ENCODE peak calls at places on chromosomes 13 and 19, in six cellular contexts. P is epithelial cell of esophagus; M is hepatocyte; K is BJ; N is activated CD8-positive, alpha-beta T cell treated with anti-CD3 and anti-CD28 coated beads for 36 hours; D is RWPE1. V is an unnamed sample.

GRCh38 chr13:66128201-66128600 is 1101.9 kb downstream of the PCDH9 start:
- DNase-seq in M (no peak), D (no peak), P (no peak), K (no peak), N (no peak), V (no peak)

GRCh38 chr19:2820112-2820702 is 539 bp downstream of the ZNF554 start:
- DNase-seq in M (peak), N (peak), D (peak), K (no peak), P (no peak), V (peak)

GRCh38 chr19:28615966-28616365 is 597.0 kb downstream of the UQCRFS1 start:
- DNase-seq in M (no peak), D (no peak), K (no peak), P (no peak), N (no peak), V (no peak)

GRCh38 chr13:41137951-41138350 is 5.3 kb upstream of the KBTBD6 start:
- DNase-seq in D (peak), N (no peak), K (no peak), P (peak), M (no peak), V (no peak)

GRCh38 chr13:59356607-59357006 is 807.1 kb downstream of the DIAPH3 start:
- DNase-seq in M (peak), K (no peak), D (no peak), P (no peak), N (no peak), V (no peak)

GRCh38 chr19:30669329-30670010 is 297.3 kb downstream of the ZNF536 start:
- DNase-seq in N (peak), D (peak), M (peak), K (no peak), P (peak), V (peak)

GRCh38 chr19:8526345-8527062 is 12.5 kb upstream of the ZNF414 start:
- DNase-seq in M (peak), N (peak), K (peak), D (peak), P (peak), V (no peak)

GRCh38 chr13:51091839-51092238 is 19.2 kb downstream of the C13orf42 start:
- DNase-seq in N (no peak), P (no peak), K (no peak), M (no peak), D (no peak), V (no peak)

GRCh38 chr19:6723108-6723618 is 2.7 kb upstream of the C3 start:
- DNase-seq in D (no peak), K (no peak), P (peak), N (no peak), M (peak), V (no peak)

GRCh38 chr13:22428188-22428828 is 752.5 kb upstream of the SGCG start:
- DNase-seq in K (peak), P (no peak), N (no peak), M (peak), D (no peak), V (no peak)

GRCh38 chr19:1247747-1248453 is 483 bp upstream of the MIDN start:
- DNase-seq in P (peak), D (no peak), K (no peak), M (peak), N (peak), V (no peak)

GRCh38 chr19:17794412-17794730 is 567 bp upstream of the B3GNT3 start:
- DNase-seq in P (no peak), N (no peak), M (no peak), K (no peak), D (no peak), V (no peak)

GRCh38 chr13:70189981-70190380 is 81.7 kb upstream of the KLHL1 start:
- DNase-seq in M (no peak), N (no peak), D (no peak), K (no peak), P (no peak), V (no peak)

GRCh38 chr13:34459856-34460255 is 482.2 kb upstream of the NBEA start:
- DNase-seq in N (no peak), P (no peak), M (no peak), K (no peak), D (no peak), V (no peak)

GRCh38 chr13:32195713-32196112 is 119.5 kb downstream of the ZAR1L start:
- DNase-seq in M (no peak), N (no peak), D (no peak), K (no peak), P (no peak), V (no peak)

GRCh38 chr13:20991741-20992520 is 69.5 kb downstream of the LATS2 start:
- DNase-seq in N (no peak), M (no peak), D (no peak), P (no peak), K (no peak), V (no peak)

GRCh38 chr13:77362166-77362565 is 35.3 kb upstream of the MYCBP2 start:
- DNase-seq in D (no peak), M (no peak), K (no peak), P (no peak), N (no peak), V (no peak)
- TF ChIP-seq CTCF in D (no peak), M (no peak), K (no peak), P (no peak), N (no peak), V (no peak)

GRCh38 chr13:79480954-79481684 is at the start of gene NDFIP2:
- DNase-seq in P (peak), K (no peak), M (peak), D (peak), N (peak), V (peak)
- TF ChIP-seq CTCF in P (no peak), K (peak), M (no peak), D (no peak), N (no peak), V (no peak)

DNA sequence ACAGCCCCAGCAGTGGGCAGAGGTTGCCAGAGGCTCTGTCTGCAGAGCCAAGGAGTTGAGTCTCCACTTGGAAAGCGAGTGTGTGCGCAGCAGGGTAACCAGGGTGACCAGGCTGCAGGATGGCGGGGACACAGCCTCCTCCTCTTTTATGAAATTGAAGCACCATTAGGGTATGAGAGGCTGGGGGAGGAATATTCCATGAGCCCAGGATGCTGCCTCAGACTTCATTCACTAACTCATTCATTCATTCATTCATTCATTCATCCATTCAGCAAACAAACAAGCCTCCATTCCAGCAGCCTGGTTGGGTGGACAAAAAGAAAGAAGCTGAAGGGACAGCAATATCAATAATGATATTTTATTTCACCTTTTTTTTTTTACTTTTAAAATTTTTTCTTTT is 6.6 kb upstream of the LMTK3 start:
- DNase-seq in M (no peak), P (no peak), D (no peak), K (no peak), N (no peak), V (no peak)
- TF ChIP-seq CTCF in M (no peak), P (no peak), D (no peak), K (no peak), N (no peak), V (no peak)

DNA sequence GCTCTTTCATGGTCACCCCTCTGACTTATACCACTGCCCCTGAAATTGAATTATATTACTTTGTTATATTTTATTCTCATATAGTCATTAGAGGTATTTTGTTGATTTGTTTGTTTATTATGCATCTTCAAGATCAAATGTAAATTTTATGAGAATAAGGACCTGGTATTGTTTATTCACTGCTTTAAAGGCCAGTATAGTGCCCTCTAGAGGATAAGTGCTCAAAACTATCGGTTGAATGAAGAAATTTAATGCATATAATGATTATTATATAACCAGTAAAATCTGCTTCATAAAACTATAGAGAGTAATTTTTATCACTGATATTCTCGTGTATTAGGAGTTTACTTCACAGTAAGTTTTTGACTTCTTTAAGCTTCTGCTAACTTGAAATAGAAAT is 1401.9 kb downstream of the SLITRK1 start:
- DNase-seq in K (no peak), N (no peak), P (peak), D (no peak), M (no peak), V (no peak)
- TF ChIP-seq CTCF in K (no peak), N (no peak), P (peak), D (peak), M (peak), V (peak)

GRCh38 chr19:45400192-45400591 is 4.7 kb downstream of the PPP1R13L start:
- DNase-seq in P (peak), D (peak), M (peak), K (no peak), N (no peak), V (no peak)

GRCh38 chr19:45391346-45391745 is 13.5 kb downstream of the PPP1R13L start:
- DNase-seq in N (no peak), D (no peak), M (no peak), K (no peak), P (peak), V (peak)

GRCh38 chr19:45391871-45392665 is 12.8 kb downstream of the PPP1R13L start:
- DNase-seq in N (no peak), M (no peak), D (no peak), P (no peak), K (no peak), V (no peak)

GRCh38 chr19:45396389-45397260 is 8.2 kb downstream of the PPP1R13L start:
- DNase-seq in D (no peak), K (no peak), P (no peak), N (no peak), M (no peak), V (no peak)

GRCh38 chr19:45395524-45396388 is 9.1 kb downstream of the PPP1R13L start:
- DNase-seq in M (no peak), K (no peak), P (no peak), D (no peak), N (no peak), V (peak)
- TF ChIP-seq CTCF in M (no peak), K (no peak), P (no peak), D (no peak), N (no peak), V (peak)